ENCODE peak calls at places on chromosomes 3 and 15, in eight cellular contexts. X is neural progenitor cell, T is Caco-2, P is esophagus muscularis mucosa, H is small intestine, J is RWPE2, A is cardiac muscle cell, S is A673. L is an unnamed sample. For H3K36me3 and H3K27me3, the result is how much of the 10 kb centered on the place peaks cover.

GRCh38 chr15:41983221-41983620 is 10.9 kb upstream of the EHD4 start:
- DNase-seq in X (no peak), T (no peak), P (no peak), H (no peak), J (no peak), A (no peak), S (no peak), L (no peak)

GRCh38 chr3:13461169-13462124 is 18.7 kb upstream of the HDAC11 start:
- DNase-seq in X (peak), T (peak), P (no peak), H (peak), J (no peak), A (peak), S (peak), L (peak)

GRCh38 chr15:32736351-32737061 is 18.7 kb downstream of the GREM1 start:
- DNase-seq in X (no peak), T (no peak), P (no peak), H (no peak), J (no peak), A (no peak), S (no peak), L (no peak)

GRCh38 chr3:170711786-170712185 is 125.9 kb upstream of the SLC7A14 start:
- DNase-seq in X (no peak), T (no peak), P (no peak), H (no peak), J (no peak), A (no peak), S (no peak), L (no peak)

GRCh38 chr15:72790302-72790955 is 6.9 kb upstream of the ADPGK start:
- DNase-seq in X (no peak), T (no peak), P (no peak), H (no peak), J (no peak), A (no peak), S (no peak), L (no peak)

GRCh38 chr3:152285509-152285908 is 16.8 kb downstream of the MBNL1 start:
- DNase-seq in X (no peak), T (no peak), P (no peak), H (no peak), J (no peak), A (no peak), S (no peak), L (no peak)

GRCh38 chr3:127032296-127032990 is 49.5 kb downstream of the PLXNA1 start:
- DNase-seq in X (no peak), T (no peak), P (no peak), H (no peak), J (no peak), A (no peak), S (no peak), L (no peak)

GRCh38 chr3:99817047-99817436 is 620 bp upstream of the CMSS1 start:
- DNase-seq in X (peak), T (peak), P (no peak), H (no peak), J (no peak), A (no peak), S (peak), L (no peak)

GRCh38 chr3:170718848-170719247 is 133.0 kb upstream of the SLC7A14 start:
- DNase-seq in X (no peak), T (no peak), P (no peak), H (no peak), J (no peak), A (no peak), S (no peak), L (no peak)

GRCh38 chr3:132256984-132257383 is 60.2 kb upstream of the ACP3 start:
- DNase-seq in X (peak), T (peak), P (no peak), H (peak), J (no peak), A (peak), S (peak), L (peak)

GRCh38 chr3:66138336-66139234 is 82.2 kb upstream of the SLC25A26 start:
- DNase-seq in X (peak), T (peak), P (no peak), H (peak), J (no peak), A (peak), S (peak), L (peak)

GRCh38 chr15:62059818-62060115 is 480 bp downstream of the VPS13C start:
- DNase-seq in X (no peak), T (peak), P (no peak), H (peak), J (no peak), A (peak), S (peak), L (peak)

GRCh38 chr15:69039516-69040225 is 25.2 kb downstream of the NOX5 start:
- DNase-seq in X (no peak), T (no peak), P (no peak), H (no peak), J (no peak), A (no peak), S (no peak), L (peak)

GRCh38 chr15:96325579-96326331 is 4.7 kb upstream of the NR2F2 start:
- DNase-seq in X (peak), T (peak), P (no peak), H (no peak), J (no peak), A (no peak), S (peak), L (no peak)

GRCh38 chr3:119973276-119973675 is 121.0 kb downstream of the GSK3B start:
- DNase-seq in X (no peak), T (no peak), P (no peak), H (no peak), J (no peak), A (no peak), S (no peak), L (no peak)

GRCh38 chr15:56919708-56920637 is 1.5 kb downstream of the TCF12 start:
- DNase-seq in X (peak), T (no peak), P (no peak), H (no peak), J (no peak), A (no peak), S (peak), L (no peak)

GRCh38 chr3:88863196-88863595 is 244.2 kb upstream of the EPHA3 start:
- DNase-seq in X (no peak), T (no peak), P (no peak), H (no peak), J (no peak), A (no peak), S (no peak), L (no peak)

GRCh38 chr15:79431636-79432344 is at the start of gene MINAR1:
- DNase-seq in X (peak), T (no peak), P (peak), H (no peak), J (no peak), A (peak), S (peak), L (peak)

GRCh38 chr3:138186803-138187295 is 252 bp upstream of the ARMC8 start:
- DNase-seq in X (peak), T (peak), P (peak), H (peak), J (peak), A (peak), S (peak), L (peak)

GRCh38 chr15:34987982-34988873 is at the start of gene ZNF770:
- DNase-seq in X (peak), T (peak), P (peak), H (peak), J (peak), A (peak), S (peak), L (peak)

GRCh38 chr3:171415070-171415469 is 45.1 kb downstream of the TNIK start:
- DNase-seq in X (no peak), T (no peak), P (no peak), H (no peak), J (no peak), A (no peak), S (no peak), L (no peak)

GRCh38 chr3:118963711-118964110 is 70.9 kb downstream of the IGSF11 start:
- DNase-seq in X (no peak), T (no peak), P (no peak), H (no peak), J (no peak), A (no peak), S (no peak), L (no peak)

GRCh38 chr15:87537295-87537694 is 719.2 kb downstream of the NTRK3 start:
- DNase-seq in X (no peak), T (no peak), P (no peak), H (no peak), J (no peak), A (no peak), S (no peak), L (no peak)

GRCh38 chr3:165185707-165186327 is 10.4 kb downstream of the SLITRK3 start:
- DNase-seq in X (peak), T (peak), P (no peak), H (peak), J (no peak), A (peak), S (peak), L (peak)

GRCh38 chr3:129343643-129344360 is 65.1 kb downstream of the HMCES start:
- DNase-seq in X (peak), T (no peak), P (no peak), H (peak), J (no peak), A (peak), S (peak), L (no peak)

GRCh38 chr3:189947068-189947467 is 173.6 kb downstream of the P3H2 start:
- DNase-seq in X (no peak), T (no peak), P (no peak), H (no peak), J (no peak), A (no peak), S (no peak), L (no peak)

GRCh38 chr3:189949580-189949979 is 171.1 kb downstream of the P3H2 start:
- DNase-seq in X (no peak), T (no peak), P (no peak), H (no peak), J (no peak), A (no peak), S (no peak), L (no peak)

GRCh38 chr3:189945935-189946709 is 174.6 kb downstream of the P3H2 start:
- DNase-seq in X (no peak), T (no peak), P (no peak), H (no peak), J (no peak), A (no peak), S (no peak), L (no peak)

GRCh38 chr3:189948724-189949045 is 172.0 kb downstream of the P3H2 start:
- DNase-seq in X (no peak), T (no peak), P (no peak), H (no peak), J (no peak), A (no peak), S (no peak), L (no peak)

GRCh38 chr3:189947948-189948723 is 172.6 kb downstream of the P3H2 start:
- DNase-seq in X (peak), T (peak), P (no peak), H (peak), J (no peak), A (peak), S (peak), L (no peak)
- H3K36me3 ChIP-seq in X (under half), T (under half), P (under half), H (under half), J (under half), A (under half), S (under half), L (under half)

DNA sequence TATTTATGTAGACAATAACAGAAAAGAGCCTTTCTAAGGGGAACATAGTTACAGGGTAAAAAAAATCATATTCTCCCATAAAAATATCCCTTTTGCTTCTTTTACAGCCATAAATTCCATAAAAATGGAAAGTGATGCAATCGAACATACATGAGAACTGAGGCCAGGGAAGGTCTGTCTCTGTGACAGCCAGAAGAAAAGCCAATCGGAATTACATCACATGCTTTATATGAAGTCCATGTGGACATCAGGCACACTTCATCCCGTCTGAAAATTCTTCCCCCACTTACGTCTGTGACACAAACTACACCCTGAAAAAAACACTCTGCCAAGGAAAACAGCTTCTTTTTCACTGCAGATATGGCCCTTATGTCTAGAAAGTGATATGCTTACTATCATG is 323.5 kb downstream of the ERC2 start:
- DNase-seq in X (no peak), T (no peak), P (no peak), H (no peak), J (no peak), A (no peak), S (no peak), L (no peak)
- H3K27me3 ChIP-seq in X (under half), T (under half), P (under half), H (under half), J (under half), A (under half), S (under half), L (under half)

GRCh38 chr15:67606742-67607141 is 64.2 kb downstream of the MAP2K5 start:
- DNase-seq in X (no peak), T (no peak), P (no peak), H (no peak), J (no peak), A (no peak), S (no peak), L (no peak)
- H3K36me3 ChIP-seq in X (under half), T (under half), P (under half), H (under half), J (under half), A (under half), S (under half), L (under half)

DNA sequence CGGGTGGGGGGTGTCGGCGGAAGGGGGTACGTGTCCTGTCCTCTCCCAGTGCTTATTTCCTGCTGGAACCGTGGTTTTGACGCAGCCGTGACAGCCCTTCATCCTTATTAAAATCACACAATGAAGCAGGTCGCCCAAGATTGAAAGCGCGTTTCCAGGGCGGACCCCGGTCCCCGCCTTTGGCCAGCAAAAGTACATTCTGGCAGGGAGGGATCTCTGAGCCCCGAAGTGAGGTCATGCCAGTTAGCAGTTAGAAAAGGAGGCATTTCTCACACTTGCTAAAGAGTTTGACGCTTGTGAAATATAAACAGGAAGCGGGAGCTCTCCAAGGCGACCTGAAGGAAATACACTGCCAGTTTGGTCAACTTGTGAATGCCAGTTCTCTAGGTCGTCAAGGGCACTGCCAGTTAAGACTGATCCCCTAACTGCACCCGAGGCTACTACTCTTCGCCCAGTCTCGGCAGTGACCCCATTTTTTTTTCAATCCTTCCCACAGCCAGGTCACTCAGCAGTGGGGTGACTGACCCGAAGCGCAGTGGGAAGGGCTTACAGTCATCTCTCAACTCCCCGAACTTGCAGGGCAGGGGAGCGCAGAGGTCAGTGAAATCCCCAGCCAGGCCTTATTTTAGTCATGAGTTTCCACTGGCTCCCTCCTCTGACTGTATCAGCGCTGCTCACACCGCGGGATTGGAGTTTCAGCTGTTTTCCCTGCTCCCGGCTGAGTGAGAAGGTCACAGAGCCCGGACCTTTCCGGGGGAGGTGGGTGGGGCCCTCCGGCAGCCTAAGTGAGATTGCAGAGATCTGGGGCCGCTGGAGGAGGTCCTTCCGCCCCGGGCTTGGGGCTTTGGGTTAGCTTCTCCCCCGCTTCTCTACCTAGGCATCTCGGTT is 2.0 kb upstream of the BHLHE40 start:
- DNase-seq in X (peak), T (peak), P (no peak), H (peak), J (no peak), A (peak), S (no peak), L (peak)
- H3K27me3 ChIP-seq in X (half or more), T (under half), P (under half), H (under half), J (under half), A (under half), S (under half), L (under half)

L was measured in HAP-1.